ENCODE peak calls at places on chromosomes 1 and 21, in seven cellular contexts. One of them, this sample, is unnamed. For H3K36me3 and H3K4me1, the result is how much of the 10 kb centered on the place peaks cover.

GRCh38 chr1:15994590-15995351 is 9.3 kb upstream of the SRARP start:
- DNase-seq in HCT116: peak
- DNase-seq in left ventricle myocardium inferior: peak
- DNase-seq in fibroblast of lung: peak
- DNase-seq in testis: peak
- DNase-seq in cardiac muscle cell: peak
- DNase-seq in psoas muscle: peak
- DNase-seq in this sample: peak

GRCh38 chr1:94883688-94884087 is 43.2 kb downstream of the CNN3 start:
- DNase-seq in HCT116: no peak
- DNase-seq in left ventricle myocardium inferior: no peak
- DNase-seq in fibroblast of lung: peak
- DNase-seq in testis: no peak
- DNase-seq in cardiac muscle cell: peak
- DNase-seq in psoas muscle: no peak
- DNase-seq in this sample: no peak

GRCh38 chr1:107950434-107950833 is 14.5 kb downstream of the VAV3 start:
- DNase-seq in HCT116: no peak
- DNase-seq in left ventricle myocardium inferior: no peak
- DNase-seq in fibroblast of lung: no peak
- DNase-seq in testis: no peak
- DNase-seq in cardiac muscle cell: no peak
- DNase-seq in psoas muscle: no peak
- DNase-seq in this sample: no peak

GRCh38 chr1:101284021-101284420 is 47.2 kb downstream of the S1PR1 start:
- DNase-seq in HCT116: no peak
- DNase-seq in left ventricle myocardium inferior: no peak
- DNase-seq in fibroblast of lung: no peak
- DNase-seq in testis: no peak
- DNase-seq in cardiac muscle cell: no peak
- DNase-seq in psoas muscle: no peak
- DNase-seq in this sample: no peak

GRCh38 chr1:185880779-185881333 is 146.7 kb downstream of the HMCN1 start:
- DNase-seq in HCT116: no peak
- DNase-seq in left ventricle myocardium inferior: no peak
- DNase-seq in fibroblast of lung: no peak
- DNase-seq in testis: no peak
- DNase-seq in cardiac muscle cell: no peak
- DNase-seq in psoas muscle: no peak
- DNase-seq in this sample: no peak

GRCh38 chr21:36806103-36806502 is 107.2 kb downstream of the SIM2 start:
- DNase-seq in HCT116: no peak
- DNase-seq in left ventricle myocardium inferior: no peak
- DNase-seq in fibroblast of lung: no peak
- DNase-seq in testis: no peak
- DNase-seq in cardiac muscle cell: no peak
- DNase-seq in psoas muscle: no peak
- DNase-seq in this sample: no peak

GRCh38 chr1:58755468-58755872 is 28.4 kb downstream of the JUN start:
- DNase-seq in HCT116: peak
- DNase-seq in left ventricle myocardium inferior: peak
- DNase-seq in fibroblast of lung: peak
- DNase-seq in testis: peak
- DNase-seq in cardiac muscle cell: peak
- DNase-seq in psoas muscle: peak
- DNase-seq in this sample: peak

GRCh38 chr1:5847013-5847654 is 145.1 kb downstream of the NPHP4 start:
- DNase-seq in HCT116: no peak
- DNase-seq in left ventricle myocardium inferior: no peak
- DNase-seq in fibroblast of lung: peak
- DNase-seq in testis: peak
- DNase-seq in cardiac muscle cell: peak
- DNase-seq in psoas muscle: no peak
- DNase-seq in this sample: no peak

GRCh38 chr1:111214884-111215283 is 12.6 kb upstream of the CHI3L2 start:
- DNase-seq in HCT116: no peak
- DNase-seq in left ventricle myocardium inferior: no peak
- DNase-seq in fibroblast of lung: no peak
- DNase-seq in testis: no peak
- DNase-seq in cardiac muscle cell: no peak
- DNase-seq in psoas muscle: no peak
- DNase-seq in this sample: no peak

GRCh38 chr1:210645582-210646257 is 317.0 kb downstream of the HHAT start:
- DNase-seq in HCT116: no peak
- DNase-seq in left ventricle myocardium inferior: no peak
- DNase-seq in fibroblast of lung: no peak
- DNase-seq in testis: peak
- DNase-seq in cardiac muscle cell: no peak
- DNase-seq in psoas muscle: no peak
- DNase-seq in this sample: no peak

GRCh38 chr1:93556291-93556690 is 108.4 kb downstream of the FNBP1L start:
- DNase-seq in HCT116: no peak
- DNase-seq in left ventricle myocardium inferior: no peak
- DNase-seq in fibroblast of lung: no peak
- DNase-seq in testis: no peak
- DNase-seq in cardiac muscle cell: no peak
- DNase-seq in psoas muscle: no peak
- DNase-seq in this sample: no peak

GRCh38 chr1:167826127-167826526 is 87.8 kb downstream of the ADCY10 start:
- DNase-seq in HCT116: no peak
- DNase-seq in left ventricle myocardium inferior: no peak
- DNase-seq in fibroblast of lung: no peak
- DNase-seq in testis: no peak
- DNase-seq in cardiac muscle cell: no peak
- DNase-seq in psoas muscle: no peak
- DNase-seq in this sample: no peak

GRCh38 chr1:234592240-234592639 is 17.7 kb downstream of the IRF2BP2 start:
- DNase-seq in HCT116: no peak
- DNase-seq in left ventricle myocardium inferior: no peak
- DNase-seq in fibroblast of lung: no peak
- DNase-seq in testis: no peak
- DNase-seq in cardiac muscle cell: no peak
- DNase-seq in psoas muscle: no peak
- DNase-seq in this sample: no peak

GRCh38 chr1:31939484-31940329 is 1.5 kb upstream of the PTP4A2 start:
- DNase-seq in HCT116: peak
- DNase-seq in left ventricle myocardium inferior: no peak
- DNase-seq in fibroblast of lung: peak
- DNase-seq in testis: peak
- DNase-seq in cardiac muscle cell: peak
- DNase-seq in psoas muscle: peak
- DNase-seq in this sample: no peak

GRCh38 chr21:44800103-44800502 is 1.5 kb downstream of the UBE2G2 start:
- DNase-seq in HCT116: no peak
- DNase-seq in left ventricle myocardium inferior: no peak
- DNase-seq in fibroblast of lung: peak
- DNase-seq in testis: no peak
- DNase-seq in cardiac muscle cell: peak
- DNase-seq in psoas muscle: no peak
- DNase-seq in this sample: no peak

GRCh38 chr1:172545349-172546004 is 12.5 kb downstream of the SUCO start:
- DNase-seq in HCT116: no peak
- DNase-seq in left ventricle myocardium inferior: no peak
- DNase-seq in fibroblast of lung: no peak
- DNase-seq in testis: no peak
- DNase-seq in cardiac muscle cell: no peak
- DNase-seq in psoas muscle: no peak
- DNase-seq in this sample: no peak

GRCh38 chr1:184691719-184692324 is 62.8 kb downstream of the EDEM3 start:
- DNase-seq in HCT116: peak
- DNase-seq in left ventricle myocardium inferior: no peak
- DNase-seq in fibroblast of lung: peak
- DNase-seq in testis: peak
- DNase-seq in cardiac muscle cell: peak
- DNase-seq in psoas muscle: no peak
- DNase-seq in this sample: no peak

GRCh38 chr1:154420172-154420571 is 15.0 kb downstream of the IL6R start:
- DNase-seq in HCT116: no peak
- DNase-seq in left ventricle myocardium inferior: peak
- DNase-seq in fibroblast of lung: peak
- DNase-seq in testis: peak
- DNase-seq in cardiac muscle cell: peak
- DNase-seq in psoas muscle: peak
- DNase-seq in this sample: peak

DNA sequence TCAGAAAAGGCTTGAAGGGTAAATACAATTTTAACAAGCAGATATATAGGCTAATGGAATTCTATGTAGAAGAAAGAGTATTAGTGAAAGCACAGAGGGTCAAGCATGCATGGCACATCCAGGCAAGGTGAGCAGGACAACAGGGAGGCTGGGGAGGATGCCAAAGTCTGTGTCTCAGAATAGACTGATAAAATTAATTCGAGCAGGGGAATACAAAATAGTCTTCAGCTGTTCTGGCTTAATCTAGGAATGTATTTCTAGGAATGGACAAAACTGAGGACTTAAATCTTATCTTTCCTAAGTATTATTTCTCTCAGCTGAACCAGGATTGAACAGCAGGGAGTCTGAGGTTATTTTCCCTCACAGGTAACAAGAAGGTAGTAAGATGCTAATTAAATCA is 35.2 kb downstream of the NVL start:
- DNase-seq in HCT116: no peak
- DNase-seq in left ventricle myocardium inferior: no peak
- DNase-seq in fibroblast of lung: no peak
- DNase-seq in testis: no peak
- DNase-seq in cardiac muscle cell: no peak
- DNase-seq in psoas muscle: no peak
- DNase-seq in this sample: no peak
- H3K36me3 ChIP-seq in HCT116: under half
- H3K36me3 ChIP-seq in left ventricle myocardium inferior: half or more
- H3K36me3 ChIP-seq in fibroblast of lung: under half
- H3K36me3 ChIP-seq in testis: under half
- H3K36me3 ChIP-seq in cardiac muscle cell: under half
- H3K36me3 ChIP-seq in psoas muscle: half or more
- H3K36me3 ChIP-seq in this sample: under half

GRCh38 chr21:31665397-31665796 is 5.9 kb downstream of the SOD1 start:
- DNase-seq in HCT116: no peak
- DNase-seq in left ventricle myocardium inferior: no peak
- DNase-seq in fibroblast of lung: no peak
- DNase-seq in testis: no peak
- DNase-seq in cardiac muscle cell: peak
- DNase-seq in psoas muscle: no peak
- DNase-seq in this sample: no peak
- H3K4me1 ChIP-seq in HCT116: under half
- H3K4me1 ChIP-seq in left ventricle myocardium inferior: half or more
- H3K4me1 ChIP-seq in fibroblast of lung: under half
- H3K4me1 ChIP-seq in testis: under half
- H3K4me1 ChIP-seq in cardiac muscle cell: under half
- H3K4me1 ChIP-seq in psoas muscle: under half
- H3K4me1 ChIP-seq in this sample: half or more

DNA sequence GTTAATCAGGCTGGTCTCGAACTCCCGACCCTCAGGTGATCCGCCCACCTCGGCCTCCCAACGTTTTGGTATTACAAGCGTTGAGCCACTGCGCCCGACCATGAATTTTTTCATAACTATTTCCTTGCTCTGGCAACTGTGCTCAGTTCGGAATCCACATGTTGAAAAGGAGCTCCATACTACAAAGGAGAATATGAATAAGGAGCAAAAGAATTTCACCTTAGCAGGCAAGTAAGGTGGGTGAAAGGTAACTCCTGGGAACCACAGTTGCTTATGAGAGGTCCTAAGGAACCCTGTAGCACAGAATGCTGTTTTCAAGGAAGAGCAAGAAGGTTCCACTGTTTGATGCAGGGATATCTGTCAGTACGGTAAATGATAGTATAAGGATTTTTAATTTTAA is 29.9 kb upstream of the NADK start:
- DNase-seq in HCT116: no peak
- DNase-seq in left ventricle myocardium inferior: no peak
- DNase-seq in fibroblast of lung: no peak
- DNase-seq in testis: no peak
- DNase-seq in cardiac muscle cell: no peak
- DNase-seq in psoas muscle: no peak
- DNase-seq in this sample: no peak
- H3K36me3 ChIP-seq in HCT116: under half
- H3K36me3 ChIP-seq in left ventricle myocardium inferior: half or more
- H3K36me3 ChIP-seq in fibroblast of lung: under half
- H3K36me3 ChIP-seq in testis: under half
- H3K36me3 ChIP-seq in cardiac muscle cell: under half
- H3K36me3 ChIP-seq in psoas muscle: half or more
- H3K36me3 ChIP-seq in this sample: under half

GRCh38 chr1:27138927-27139326 is 16.0 kb downstream of the SLC9A1 start:
- DNase-seq in HCT116: no peak
- DNase-seq in left ventricle myocardium inferior: no peak
- DNase-seq in fibroblast of lung: no peak
- DNase-seq in testis: no peak
- DNase-seq in cardiac muscle cell: no peak
- DNase-seq in psoas muscle: no peak
- DNase-seq in this sample: no peak
- H3K4me1 ChIP-seq in HCT116: under half
- H3K4me1 ChIP-seq in left ventricle myocardium inferior: half or more
- H3K4me1 ChIP-seq in fibroblast of lung: under half
- H3K4me1 ChIP-seq in testis: under half
- H3K4me1 ChIP-seq in cardiac muscle cell: under half
- H3K4me1 ChIP-seq in psoas muscle: half or more
- H3K4me1 ChIP-seq in this sample: half or more

DNA sequence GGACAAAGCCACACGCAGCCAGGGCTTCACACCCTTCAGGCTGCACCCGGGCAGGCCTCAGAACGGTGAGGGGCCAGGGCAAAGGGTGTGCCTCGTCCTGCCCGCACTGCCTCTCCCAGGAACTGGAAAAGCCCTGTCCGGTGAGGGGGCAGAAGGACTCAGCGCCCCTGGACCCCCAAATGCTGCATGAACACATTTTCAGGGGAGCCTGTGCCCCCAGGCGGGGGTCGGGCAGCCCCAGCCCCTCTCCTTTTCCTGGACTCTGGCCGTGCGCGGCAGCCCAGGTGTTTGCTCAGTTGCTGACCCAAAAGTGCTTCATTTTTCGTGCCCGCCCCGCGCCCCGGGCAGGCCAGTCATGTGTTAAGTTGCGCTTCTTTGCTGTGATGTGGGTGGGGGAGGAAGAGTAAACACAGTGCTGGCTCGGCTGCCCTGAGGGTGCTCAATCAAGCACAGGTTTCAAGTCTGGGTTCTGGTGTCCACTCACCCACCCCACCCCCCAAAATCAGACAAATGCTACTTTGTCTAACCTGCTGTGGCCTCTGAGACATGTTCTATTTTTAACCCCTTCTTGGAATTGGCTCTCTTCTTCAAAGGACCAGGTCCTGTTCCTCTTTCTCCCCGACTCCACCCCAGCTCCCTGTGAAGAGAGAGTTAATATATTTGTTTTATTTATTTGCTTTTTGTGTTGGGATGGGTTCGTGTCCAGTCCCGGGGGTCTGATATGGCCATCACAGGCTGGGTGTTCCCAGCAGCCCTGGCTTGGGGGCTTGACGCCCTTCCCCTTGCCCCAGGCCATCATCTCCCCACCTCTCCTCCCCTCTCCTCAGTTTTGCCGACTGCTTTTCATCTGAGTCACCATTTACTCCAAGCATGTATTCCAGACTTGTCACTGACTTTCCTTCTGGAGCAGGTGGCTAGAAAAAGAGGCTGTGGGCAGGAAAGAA is 8.1 kb downstream of the PSRC1 start:
- DNase-seq in HCT116: peak
- DNase-seq in left ventricle myocardium inferior: peak
- DNase-seq in fibroblast of lung: peak
- DNase-seq in testis: peak
- DNase-seq in cardiac muscle cell: no peak
- DNase-seq in psoas muscle: peak
- DNase-seq in this sample: no peak
- H3K36me3 ChIP-seq in HCT116: under half
- H3K36me3 ChIP-seq in left ventricle myocardium inferior: under half
- H3K36me3 ChIP-seq in fibroblast of lung: under half
- H3K36me3 ChIP-seq in testis: under half
- H3K36me3 ChIP-seq in cardiac muscle cell: under half
- H3K36me3 ChIP-seq in psoas muscle: under half
- H3K36me3 ChIP-seq in this sample: under half